ENCODE peak calls at places on chromosomes 1 and 21, in six cellular contexts. F is upper lobe of left lung, G is GM12878, Q is HCT116, M is K562, U is HepG2. D is an unnamed sample.

GRCh38 chr1:77608893-77609292 is 73.6 kb downstream of the ZZZ3 start:
- ATAC-seq in F (no peak), G (no peak), Q (no peak), M (no peak), U (no peak), D (no peak)

GRCh38 chr1:12412439-12412838 is 182.6 kb downstream of the VPS13D start:
- ATAC-seq in F (no peak), G (no peak), Q (no peak), M (no peak), U (no peak), D (no peak)

GRCh38 chr1:64601207-64601606 is 131.3 kb downstream of the CACHD1 start:
- ATAC-seq in F (no peak), G (no peak), Q (no peak), M (no peak), U (no peak), D (no peak)

GRCh38 chr1:64474639-64475038 is 4.7 kb downstream of the CACHD1 start:
- ATAC-seq in F (no peak), G (no peak), Q (no peak), M (no peak), U (no peak), D (no peak)

GRCh38 chr1:51644533-51645197 is 27.8 kb downstream of the OSBPL9 start:
- ATAC-seq in F (peak), G (no peak), Q (peak), M (no peak), U (no peak), D (no peak)

GRCh38 chr1:26471498-26472329 is 526 bp upstream of the HMGN2 start:
- ATAC-seq in F (peak), G (peak), Q (peak), M (peak), U (peak), D (peak)

GRCh38 chr1:51877434-51878306 is 857 bp downstream of the NRDC start:
- ATAC-seq in F (peak), G (peak), Q (peak), M (peak), U (peak), D (no peak)

GRCh38 chr1:70204139-70204538 is 1.2 kb downstream of the LRRC40 start:
- ATAC-seq in F (no peak), G (no peak), Q (no peak), M (no peak), U (no peak), D (no peak)

GRCh38 chr1:19398309-19398760 is 86.2 kb downstream of the SLC66A1 start:
- ATAC-seq in F (peak), G (no peak), Q (peak), M (no peak), U (no peak), D (no peak)

GRCh38 chr1:68819190-68819829 is 322.4 kb upstream of the DEPDC1 start:
- ATAC-seq in F (peak), G (peak), Q (peak), M (no peak), U (peak), D (no peak)

GRCh38 chr1:10722803-10723202 is 73.6 kb downstream of the CASZ1 start:
- ATAC-seq in F (no peak), G (no peak), Q (no peak), M (no peak), U (no peak), D (no peak)

GRCh38 chr1:175195281-175195680 is 2.7 kb upstream of the KIAA0040 start:
- ATAC-seq in F (no peak), G (no peak), Q (no peak), M (no peak), U (no peak), D (no peak)

GRCh38 chr1:163170975-163171676 is 31.6 kb downstream of the RGS5 start:
- ATAC-seq in F (no peak), G (peak), Q (peak), M (peak), U (peak), D (peak)

GRCh38 chr1:184965889-184966860 is 8.1 kb downstream of the NIBAN1 start:
- ATAC-seq in F (no peak), G (peak), Q (no peak), M (peak), U (no peak), D (no peak)

GRCh38 chr21:25572895-25573310 is 34.4 kb downstream of the MRPL39 start:
- ATAC-seq in F (no peak), G (peak), Q (no peak), M (no peak), U (no peak), D (no peak)

GRCh38 chr1:45730075-45730779 is 20.2 kb downstream of the IPP start:
- ATAC-seq in F (no peak), G (peak), Q (no peak), M (no peak), U (no peak), D (no peak)

GRCh38 chr1:9711466-9712020 is 60.0 kb downstream of the PIK3CD start:
- ATAC-seq in F (no peak), G (peak), Q (no peak), M (no peak), U (no peak), D (no peak)

GRCh38 chr1:24500448-24501048 is 2.1 kb upstream of the RCAN3 start:
- ATAC-seq in F (no peak), G (no peak), Q (no peak), M (no peak), U (no peak), D (no peak)

GRCh38 chr1:63601061-63601460 is 7.8 kb downstream of the PGM1 start:
- ATAC-seq in F (no peak), G (no peak), Q (no peak), M (no peak), U (no peak), D (no peak)

GRCh38 chr21:17461014-17461413 is 51.8 kb upstream of the CXADR start:
- ATAC-seq in F (peak), G (no peak), Q (no peak), M (no peak), U (no peak), D (peak)

GRCh38 chr1:219660666-219661463 is 48.0 kb upstream of the ZC3H11B start:
- ATAC-seq in F (peak), G (peak), Q (peak), M (peak), U (no peak), D (peak)

DNA sequence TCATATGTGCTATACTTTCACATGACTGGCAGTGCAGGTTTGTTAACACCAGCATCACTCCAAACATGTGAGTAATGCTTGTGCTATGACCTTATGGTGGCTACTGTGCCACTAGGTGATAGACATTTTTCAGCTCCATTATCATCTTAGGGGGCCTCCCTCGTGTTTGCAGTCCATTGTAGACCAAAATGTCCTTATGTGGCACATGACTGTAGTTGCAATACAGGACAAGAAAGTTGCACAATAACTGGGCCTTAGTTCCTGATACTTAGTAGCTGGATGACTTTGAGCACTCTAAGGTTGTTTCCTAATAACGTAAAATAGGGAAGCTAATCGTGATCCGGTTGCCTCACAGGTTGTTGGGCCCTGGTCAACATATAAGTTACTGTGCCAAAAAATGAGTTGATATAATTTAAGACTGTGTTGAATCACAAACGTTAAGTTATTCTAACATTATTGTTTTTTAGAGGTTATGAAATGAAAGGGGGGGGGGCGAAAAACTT is 511 bp upstream of the SNX27 start:
- ATAC-seq in F (peak), G (no peak), Q (no peak), M (no peak), U (peak), D (peak)
- TF ChIP-seq POLR2AphosphoS5 in F (peak), G (no peak), Q (no peak), M (no peak), U (no peak), D (peak)

GRCh38 chr1:41417335-41417682 is 56.1 kb downstream of the FOXO6 start:
- ATAC-seq in F (no peak), G (no peak), Q (no peak), M (no peak), U (no peak), D (no peak)
- TF ChIP-seq CTCF in F (no peak), G (no peak), Q (no peak), M (no peak), U (no peak), D (no peak)

GRCh38 chr1:83828456-83828855 is 170.5 kb downstream of the TTLL7 start:
- ATAC-seq in F (no peak), G (no peak), Q (no peak), M (no peak), U (no peak), D (no peak)

GRCh38 chr1:83827731-83828130 is 171.2 kb downstream of the TTLL7 start:
- ATAC-seq in F (no peak), G (no peak), Q (no peak), M (no peak), U (no peak), D (no peak)

GRCh38 chr1:83834621-83835264 is 164.2 kb downstream of the TTLL7 start:
- ATAC-seq in F (no peak), G (no peak), Q (no peak), M (peak), U (no peak), D (no peak)

GRCh38 chr1:83836543-83836942 is 162.4 kb downstream of the TTLL7 start:
- ATAC-seq in F (no peak), G (no peak), Q (no peak), M (no peak), U (no peak), D (no peak)

DNA sequence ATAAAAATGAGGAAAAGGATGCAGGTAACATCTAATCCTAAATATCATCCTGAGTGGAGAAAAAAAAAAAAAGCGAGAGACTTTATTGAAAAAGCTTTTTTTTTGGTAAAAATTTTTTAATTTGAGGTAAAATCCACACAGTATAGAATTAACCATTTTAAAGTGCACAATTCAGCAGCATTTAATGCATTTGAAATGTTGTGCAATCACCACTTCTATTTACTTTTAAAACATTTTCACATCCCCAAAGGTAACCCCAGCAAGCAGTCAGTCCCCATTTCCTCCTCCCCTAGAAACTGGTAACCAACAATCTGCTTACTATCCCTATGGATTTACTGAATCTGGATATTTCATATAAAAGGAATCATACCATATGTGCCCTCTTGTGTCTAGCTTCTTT is 166.7 kb downstream of the TTLL7 start:
- ATAC-seq in F (no peak), G (no peak), Q (no peak), M (no peak), U (no peak), D (no peak)
- TF ChIP-seq POLR2A in F (no peak), G (no peak), Q (no peak), M (no peak), U (no peak), D (no peak)

DNA sequence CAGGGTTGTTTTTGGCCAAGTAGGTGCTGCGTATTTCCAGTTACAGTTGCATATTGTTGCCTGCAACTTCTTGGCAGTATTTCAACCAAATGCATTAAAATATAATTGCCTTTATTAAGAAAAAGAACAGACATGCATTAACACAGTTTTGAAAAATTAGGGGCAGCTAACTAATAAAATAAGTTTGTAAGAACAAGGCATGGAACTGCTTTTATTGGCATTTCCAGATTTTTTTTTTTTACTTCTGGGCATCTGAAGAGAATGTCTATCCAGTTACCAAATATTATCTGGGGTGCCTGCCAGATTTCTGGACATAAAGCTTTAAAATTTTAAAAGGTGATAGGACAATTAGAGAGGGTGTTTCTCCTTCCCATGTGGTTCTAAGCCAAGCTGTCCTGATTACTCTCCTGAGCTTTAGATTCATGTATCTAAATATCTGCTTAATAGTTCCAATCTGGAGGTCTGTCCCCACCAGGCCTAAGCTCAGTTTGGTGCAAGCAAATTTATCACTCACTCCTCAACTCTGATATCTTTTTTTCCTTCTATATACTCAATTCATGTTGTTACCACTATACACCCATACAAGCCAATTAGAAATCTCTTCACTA is 553.3 kb upstream of the USP24 start:
- ATAC-seq in F (no peak), G (no peak), Q (no peak), M (no peak), U (no peak), D (no peak)
- TF ChIP-seq POLR2AphosphoS5 in F (no peak), G (no peak), Q (no peak), M (no peak), U (no peak), D (no peak)

GRCh38 chr1:8374812-8375211 is 56.9 kb downstream of the SLC45A1 start:
- ATAC-seq in F (no peak), G (peak), Q (peak), M (peak), U (peak), D (no peak)
- TF ChIP-seq CTCF in F (peak), G (peak), Q (peak), M (peak), U (peak), D (no peak)

GRCh38 chr1:93707956-93708355 is 26.3 kb upstream of the BCAR3 start:
- ATAC-seq in F (peak), G (peak), Q (no peak), M (no peak), U (no peak), D (no peak)
- TF ChIP-seq POLR2A in F (no peak), G (no peak), Q (no peak), M (no peak), U (no peak), D (no peak)

GRCh38 chr1:101162736-101163405 is 73.9 kb upstream of the S1PR1 start:
- ATAC-seq in F (no peak), G (no peak), Q (no peak), M (no peak), U (no peak), D (no peak)
- TF ChIP-seq POLR2AphosphoS5 in F (no peak), G (no peak), Q (no peak), M (no peak), U (no peak), D (no peak)